ENCODE peak calls at places on chromosomes 12 and 14, in nine cellular contexts. D, A, B, V, O, M, J, I and N are unnamed samples.
A peak's percentile ranks its signal among the peaks of the same experiment; 100 is the strongest.

GRCh38 chr12:124655317-124656213 is 88.2 kb upstream of the NCOR2 start:
- DNase-seq in M (no peak), O (no peak), I (peak; percentile 91), B (peak; percentile 84), A (peak; percentile 45), J (peak; percentile 59), D (no peak), V (peak; percentile 47), N (peak; percentile 90)

GRCh38 chr14:31942216-31942841 is 134.8 kb upstream of the ARHGAP5 start:
- DNase-seq in B (no peak), D (no peak), M (no peak), I (no peak), A (no peak), J (no peak), V (no peak), O (no peak), N (no peak)

GRCh38 chr12:46153267-46153872 is 115.5 kb downstream of the SLC38A1 start:
- DNase-seq in M (no peak), B (no peak), I (no peak), A (peak; percentile 49), J (no peak), O (no peak), V (no peak), D (no peak), N (no peak)

GRCh38 chr14:63752449-63753169 is 24.7 kb upstream of the SGPP1 start:
- DNase-seq in O (no peak), I (no peak), A (peak; percentile 73), J (no peak), V (no peak), M (peak; percentile 27), B (no peak), D (no peak), N (no peak)

GRCh38 chr14:99755068-99755405 is 38.2 kb upstream of the EML1 start:
- DNase-seq in O (no peak), B (no peak), I (no peak), J (no peak), M (no peak), V (no peak), A (no peak), D (no peak), N (no peak)

GRCh38 chr12:110658882-110659281 is 30.0 kb downstream of the HVCN1 start:
- DNase-seq in V (no peak), D (no peak), B (no peak), J (no peak), I (no peak), M (no peak), O (no peak), A (no peak), N (no peak)

GRCh38 chr14:74501135-74501614 is 7.6 kb downstream of the ISCA2 start:
- DNase-seq in J (peak; percentile 46), B (peak; percentile 75), D (no peak), V (peak; percentile 70), I (peak; percentile 92), M (peak; percentile 79), O (no peak), A (peak; percentile 68), N (peak; percentile 90)

GRCh38 chr14:31855262-31855661 is 221.8 kb upstream of the ARHGAP5 start:
- DNase-seq in A (no peak), D (no peak), O (no peak), I (no peak), J (no peak), M (no peak), B (no peak), V (no peak), N (no peak)

GRCh38 chr12:69704357-69704756 is 5.3 kb upstream of the BEST3 start:
- DNase-seq in O (no peak), A (no peak), B (no peak), D (no peak), I (no peak), V (no peak), M (no peak), J (no peak), N (no peak)

GRCh38 chr12:93851245-93851665 is 174.1 kb downstream of the CRADD start:
- DNase-seq in J (peak; percentile 26), I (no peak), M (no peak), O (no peak), B (no peak), V (no peak), A (no peak), D (no peak), N (no peak)

GRCh38 chr12:90203556-90203955 is 494.9 kb upstream of the ATP2B1 start:
- DNase-seq in A (no peak), M (no peak), D (no peak), I (no peak), B (no peak), J (no peak), O (no peak), V (no peak), N (no peak)

GRCh38 chr14:76720382-76720813 is 40.9 kb upstream of the VASH1 start:
- DNase-seq in V (peak; percentile 44), O (peak; percentile 34), M (peak; percentile 41), J (peak; percentile 36), D (no peak), A (no peak), B (peak; percentile 54), I (peak; percentile 85), N (peak; percentile 63)

GRCh38 chr12:66130267-66131066 is at the start of gene LLPH:
- DNase-seq in J (peak; percentile 93), O (peak; percentile 57), B (peak; percentile 73), D (peak; percentile 94), A (peak; percentile 94), I (peak; percentile 93), M (peak; percentile 93), V (peak; percentile 90), N (peak; percentile 82)

GRCh38 chr12:104734541-104735075 is 223.5 kb downstream of the SLC41A2 start:
- DNase-seq in B (no peak), O (no peak), D (no peak), I (no peak), A (no peak), M (no peak), V (no peak), J (no peak), N (no peak)
- TF ChIP-seq CTCF in B (no peak), O (no peak), D (no peak), I (no peak), A (no peak), M (no peak), V (no peak), J (no peak), N (no peak)

GRCh38 chr12:51245476-51246253 is 7.0 kb downstream of the DAZAP2 start:
- DNase-seq in B (no peak), D (no peak), V (no peak), O (no peak), M (no peak), A (no peak), J (no peak), I (no peak), N (no peak)
- H3K4me1 ChIP-seq in B (peaks cover 48% of the 10 kb centered on the region), D (peaks cover 29% of the 10 kb centered on the region), V (peaks cover 25% of the 10 kb centered on the region), O (peaks cover 10% of the 10 kb centered on the region), M (peaks cover 51% of the 10 kb centered on the region), A (peaks cover 5% of the 10 kb centered on the region), J (peaks cover 18% of the 10 kb centered on the region), I (peaks cover 16% of the 10 kb centered on the region), N (peaks cover 4% of the 10 kb centered on the region)

GRCh38 chr14:72736348-72736747 is 157.6 kb downstream of the DPF3 start:
- DNase-seq in I (no peak), V (peak; percentile 21), D (peak; percentile 13), J (no peak), O (no peak), B (no peak), A (peak; percentile 31), M (no peak), N (no peak)

GRCh38 chr14:72732022-72732780 is 161.7 kb downstream of the DPF3 start:
- DNase-seq in I (no peak), M (no peak), D (no peak), O (no peak), V (no peak), A (no peak), B (no peak), J (no peak), N (no peak)

GRCh38 chr14:72726444-72726843 is 167.5 kb downstream of the DPF3 start:
- DNase-seq in J (no peak), O (no peak), D (no peak), M (no peak), A (no peak), V (no peak), B (no peak), I (no peak), N (peak; percentile 75)

GRCh38 chr14:72730468-72730867 is 163.4 kb downstream of the DPF3 start:
- DNase-seq in D (no peak), O (no peak), M (no peak), A (no peak), B (no peak), I (no peak), J (no peak), V (no peak), N (no peak)

DNA sequence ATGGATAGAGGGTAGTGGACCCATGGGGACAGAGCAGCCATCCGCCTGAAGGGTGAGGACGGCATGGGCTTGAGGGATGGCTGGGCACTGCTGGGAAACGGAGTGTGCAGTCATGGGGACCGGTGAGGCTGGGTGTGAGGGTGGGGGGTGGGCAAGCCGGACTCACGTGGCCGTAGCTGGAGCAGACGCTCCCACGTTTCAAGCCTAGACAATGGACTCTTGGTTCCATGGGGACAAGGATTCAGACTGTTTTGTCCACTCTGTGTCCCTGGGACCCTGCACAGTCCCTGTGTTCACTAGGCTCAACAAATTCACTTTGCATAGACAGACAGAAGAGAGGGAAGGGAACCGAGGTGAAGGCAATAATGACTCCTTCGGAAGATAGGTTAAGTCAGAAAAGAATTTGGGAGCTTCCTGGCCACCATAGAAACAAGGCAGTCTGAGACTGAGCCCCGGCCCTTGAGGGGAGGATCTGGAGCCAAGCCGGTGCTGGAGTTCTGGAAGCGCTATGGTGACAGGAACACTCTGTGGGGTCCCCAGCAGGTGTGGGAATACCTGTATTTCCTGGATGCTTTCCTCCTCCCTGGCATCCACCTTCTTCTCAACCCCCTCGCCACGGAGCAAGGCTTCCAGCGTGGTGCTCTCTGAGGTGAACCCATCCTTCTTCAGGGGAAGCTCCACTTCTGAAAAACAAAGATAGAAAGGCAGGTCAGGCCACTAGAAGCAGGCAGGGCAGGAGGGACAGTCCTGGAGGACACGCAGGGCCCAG is 162.5 kb downstream of the DPF3 start:
- DNase-seq in O (no peak), D (no peak), A (no peak), B (no peak), J (no peak), V (no peak), I (no peak), M (no peak), N (no peak)
- TF ChIP-seq EP300 in O (no peak), D (no peak), A (no peak), B (no peak), J (no peak), V (no peak), I (no peak), M (no peak), N (no peak)

DNA sequence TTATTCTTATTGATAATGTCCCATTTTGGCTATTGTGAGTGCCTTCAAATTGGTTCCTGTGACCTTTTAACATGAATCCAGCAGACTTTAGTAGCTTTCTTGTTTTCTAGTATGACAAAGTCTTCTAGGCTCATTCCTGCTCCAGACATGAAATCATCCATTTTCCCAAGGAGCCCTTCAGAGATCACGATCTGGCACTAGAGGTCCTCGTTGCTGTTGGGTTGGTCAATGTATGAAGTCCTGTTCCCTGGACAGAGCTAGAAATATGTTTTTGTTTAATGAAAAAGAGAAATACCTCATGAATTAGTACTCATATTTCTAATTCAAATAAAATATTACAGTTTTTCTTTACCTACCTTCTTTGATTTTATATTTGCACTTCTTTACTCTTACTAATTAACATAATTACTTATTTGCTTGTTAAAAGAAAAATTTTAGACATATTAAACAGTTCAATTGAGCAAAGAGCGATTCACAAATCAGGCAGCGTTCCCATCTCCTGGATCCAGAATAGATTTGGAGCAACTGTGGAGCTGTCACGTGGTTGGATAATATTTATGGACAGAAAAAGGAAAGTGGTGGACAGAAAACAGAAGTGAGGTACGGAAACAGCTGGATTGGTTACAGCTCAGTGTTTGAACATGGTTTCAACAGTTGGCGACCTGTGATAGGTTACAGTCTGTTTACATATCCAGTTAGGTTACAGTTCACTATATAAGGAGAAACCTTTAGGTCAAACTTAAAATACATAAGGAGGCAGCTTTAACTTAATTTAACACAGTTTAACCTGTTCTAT is 19.8 kb upstream of the FAM234B start:
- DNase-seq in M (peak; percentile 27), J (peak; percentile 33), D (no peak), O (no peak), V (peak; percentile 31), B (peak; percentile 64), I (no peak), A (peak; percentile 73), N (no peak)
- TF ChIP-seq CTCF in M (no peak), J (no peak), D (peak; percentile 18), O (peak; percentile 18), V (peak; percentile 28), B (no peak), I (no peak), A (peak; percentile 65), N (no peak)